ENCODE peak calls at places on chromosomes 11 and 22, in four cellular contexts. O is germinal center, Q is lower lobe of right lung, H is LHCN-M2. C is an unnamed sample.

GRCh38 chr11:119420631-119421030 is 2.3 kb downstream of the THY1 start:
- DNase-seq in O (no peak), H (no peak), Q (no peak), C (no peak)

GRCh38 chr11:72676874-72677341 is 2.7 kb upstream of the PDE2A start:
- DNase-seq in H (peak), O (peak), Q (peak), C (no peak)

GRCh38 chr11:70135142-70136132 is 57.3 kb downstream of the ANO1 start:
- DNase-seq in H (peak), O (no peak), Q (no peak), C (no peak)

GRCh38 chr11:18243783-18244362 is 4.6 kb downstream of the SAA2 start:
- DNase-seq in H (peak), Q (no peak), O (peak), C (no peak)

GRCh38 chr22:24580276-24580675 is 12.6 kb downstream of the LRRC75B start:
- DNase-seq in Q (no peak), H (peak), O (no peak), C (no peak)

GRCh38 chr11:201936-202335 is 5.3 kb downstream of the BET1L start:
- DNase-seq in O (no peak), H (no peak), Q (peak), C (peak)

GRCh38 chr22:47374273-47374771 is 611.9 kb downstream of the TBC1D22A start:
- DNase-seq in H (no peak), Q (peak), O (no peak), C (no peak)

GRCh38 chr22:47175761-47176359 is 413.4 kb downstream of the TBC1D22A start:
- DNase-seq in H (no peak), O (no peak), Q (peak), C (peak)

GRCh38 chr22:45125198-45125597 is 38.5 kb upstream of the NUP50 start:
- DNase-seq in Q (no peak), H (no peak), O (no peak), C (no peak)

GRCh38 chr11:2794947-2795346 is 90.6 kb downstream of the CDKN1C start:
- DNase-seq in H (no peak), O (no peak), Q (peak), C (no peak)

C was measured in coronary artery.